ENCODE peak calls at places on chromosomes 12 and 14, in four cellular contexts. M is GM12878, I is WTC11, S is HepG2. Z is an unnamed sample.

GRCh38 chr12:88836156-88836555 is 255.9 kb upstream of the KITLG start:
- DNase-seq in S (peak), I (no peak), M (no peak), Z (no peak)

GRCh38 chr14:64671591-64671990 is 32.6 kb upstream of the PLEKHG3 start:
- DNase-seq in I (no peak), S (peak), M (no peak), Z (peak)

GRCh38 chr14:61153914-61154545 is 127.1 kb downstream of the TMEM30B start:
- DNase-seq in I (no peak), S (no peak), M (no peak), Z (no peak)

GRCh38 chr12:4526923-4527546 is 11.7 kb upstream of the RAD51AP1 start:
- DNase-seq in S (peak), M (no peak), I (no peak), Z (no peak)

GRCh38 chr12:8829621-8830020 is 7.2 kb downstream of the A2ML1 start:
- DNase-seq in M (no peak), I (no peak), S (no peak), Z (no peak)

GRCh38 chr14:102573591-102574046 is 18.8 kb upstream of the RCOR1 start:
- DNase-seq in S (no peak), M (no peak), I (no peak), Z (no peak)

GRCh38 chr12:1559729-1560128 is 34.7 kb downstream of the FBXL14 start:
- DNase-seq in I (no peak), S (no peak), M (no peak), Z (no peak)

GRCh38 chr12:101230547-101230946 is 20.5 kb upstream of the SLC5A8 start:
- DNase-seq in I (no peak), M (no peak), S (no peak), Z (no peak)

GRCh38 chr14:38948171-38948570 is 154.9 kb downstream of the SEC23A start:
- DNase-seq in M (no peak), I (no peak), S (no peak), Z (no peak)

DNA sequence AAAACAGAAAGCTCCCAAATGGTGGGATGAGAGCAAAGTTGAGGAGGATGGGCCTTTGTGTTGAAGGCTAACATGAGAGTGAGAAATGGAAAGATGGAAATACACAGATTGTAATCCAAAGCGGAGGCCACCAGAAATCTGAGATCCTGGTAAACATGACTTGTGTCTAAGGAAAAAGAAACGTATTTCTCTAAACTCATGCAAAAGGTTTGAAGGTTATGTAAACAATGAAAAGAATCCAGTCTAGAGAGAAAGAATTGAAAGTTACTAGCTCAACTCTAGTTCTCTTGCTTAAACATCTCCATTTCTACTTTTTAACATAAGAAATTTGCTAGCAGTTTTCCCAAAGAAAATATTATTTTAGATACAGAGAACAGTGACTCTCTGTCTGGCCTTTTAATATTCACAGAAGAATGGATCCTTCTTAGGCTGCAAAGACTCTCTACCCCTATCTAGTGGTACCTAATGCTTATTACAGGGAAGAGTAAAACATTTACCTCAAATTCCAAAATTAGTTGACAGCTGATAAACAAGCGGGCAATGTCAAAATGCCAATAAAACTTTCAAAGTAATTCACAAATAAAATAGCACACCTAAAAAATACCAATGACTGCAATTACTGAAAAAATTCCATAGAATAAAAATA is 75.8 kb upstream of the SOX5 start:
- DNase-seq in S (peak), M (no peak), I (no peak), Z (peak)
- TF ChIP-seq CBFB in S (no peak), M (no peak), I (no peak), Z (no peak)

DNA sequence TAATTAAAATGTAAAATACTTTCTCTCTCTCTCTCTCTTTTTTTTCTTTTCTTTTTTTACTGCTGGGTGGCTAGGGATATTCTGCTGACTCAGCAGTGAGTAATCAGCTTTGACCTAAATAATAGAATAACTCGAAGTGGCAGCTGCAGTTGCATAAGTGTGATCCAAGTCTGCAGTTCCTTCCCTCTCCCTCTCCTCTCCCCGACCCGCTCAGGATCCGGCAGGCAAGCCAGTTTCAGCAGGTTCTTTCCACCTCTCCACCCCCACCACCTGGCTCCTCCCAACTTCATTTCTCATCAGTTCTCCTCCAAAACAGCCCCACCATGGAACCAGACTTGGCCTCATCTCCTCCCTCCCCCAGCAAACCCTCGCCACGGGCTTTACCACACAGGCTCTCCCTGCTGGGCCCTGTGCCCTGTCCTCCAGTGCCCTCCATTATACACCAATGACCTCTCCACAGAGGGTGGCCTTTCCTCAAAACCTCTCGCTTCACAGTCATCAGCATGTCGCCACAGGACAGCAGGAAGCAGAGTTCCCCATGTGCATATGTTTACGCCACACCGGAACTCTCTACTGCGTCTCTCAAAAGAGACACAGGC is 22.4 kb downstream of the SLC7A8 start:
- DNase-seq in I (peak), S (no peak), M (no peak), Z (peak)
- TF ChIP-seq CBFB in I (no peak), S (no peak), M (no peak), Z (no peak)

GRCh38 chr12:62977419-62977818 is 42.5 kb upstream of the PPM1H start:
- DNase-seq in I (no peak), S (no peak), M (no peak), Z (peak)

GRCh38 chr12:62977879-62978278 is 42.9 kb upstream of the PPM1H start:
- DNase-seq in I (no peak), M (no peak), S (no peak), Z (peak)

GRCh38 chr12:62971769-62972525 is 37.0 kb upstream of the PPM1H start:
- DNase-seq in I (no peak), M (no peak), S (no peak), Z (no peak)

GRCh38 chr12:62978768-62979167 is 43.8 kb upstream of the PPM1H start:
- DNase-seq in S (no peak), I (no peak), M (no peak), Z (no peak)

GRCh38 chr12:62976110-62976640 is 41.2 kb upstream of the PPM1H start:
- DNase-seq in I (no peak), M (no peak), S (no peak), Z (peak)
- TF ChIP-seq CBFB in I (no peak), M (no peak), S (no peak), Z (no peak)

GRCh38 chr12:48750769-48751356 is 34.4 kb upstream of the CCNT1 start:
- DNase-seq in I (no peak), M (no peak), S (no peak), Z (no peak)
- TF ChIP-seq CBFB in I (no peak), M (no peak), S (no peak), Z (no peak)

GRCh38 chr12:108587826-108588225 is 10.1 kb downstream of the TMEM119 start:
- DNase-seq in M (no peak), I (no peak), S (no peak), Z (no peak)
- TF ChIP-seq CBFB in M (no peak), I (no peak), S (no peak), Z (no peak)

Z was measured in K562.